ENCODE peak calls at places on chromosomes 3 and 15, in five cellular contexts. A, W, B, E and X are unnamed samples.

GRCh38 chr3:159158213-159158612 is 356.4 kb downstream of the MFSD1 start:
- DNase-seq in W (no peak), A (no peak), B (no peak), E (peak; percentile 79), X (no peak)

GRCh38 chr3:189003410-189003809 is 168.4 kb upstream of the TPRG1 start:
- DNase-seq in A (no peak), W (no peak), E (no peak), B (no peak), X (no peak)

GRCh38 chr3:168094580-168094876 is 1.2 kb downstream of the GOLIM4 start:
- DNase-seq in B (peak; percentile 80), A (peak; percentile 50), W (no peak), E (no peak), X (no peak)

GRCh38 chr3:149332227-149332765 is 1.1 kb downstream of the TM4SF18 start:
- DNase-seq in W (no peak), B (no peak), E (no peak), A (no peak), X (no peak)

GRCh38 chr3:128151758-128152274 is 1.5 kb upstream of the EEFSEC start:
- DNase-seq in A (no peak), W (no peak), B (no peak), E (no peak), X (no peak)

GRCh38 chr3:73520931-73521461 is 103.7 kb downstream of the PDZRN3 start:
- DNase-seq in W (no peak), E (no peak), B (no peak), A (peak; percentile 19), X (no peak)

GRCh38 chr15:57476533-57476975 is 100.2 kb downstream of the CGNL1 start:
- DNase-seq in A (no peak), B (peak; percentile 63), W (no peak), E (no peak), X (peak; percentile 43)

GRCh38 chr3:48656061-48656840 is 6.4 kb downstream of the CELSR3 start:
- DNase-seq in E (peak; percentile 21), B (peak; percentile 99), A (peak; percentile 85), W (peak; percentile 97), X (no peak)

GRCh38 chr3:195095704-195096036 is 175.3 kb downstream of the XXYLT1 start:
- DNase-seq in B (peak; percentile 68), E (no peak), A (peak; percentile 2), W (no peak), X (no peak)

GRCh38 chr15:75348034-75348562 is 1.3 kb downstream of the NEIL1 start:
- DNase-seq in W (no peak), B (peak; percentile 91), E (no peak), A (no peak), X (no peak)

GRCh38 chr3:25589104-25589782 is 75.5 kb downstream of the TOP2B start:
- DNase-seq in E (no peak), A (no peak), W (no peak), B (no peak), X (no peak)

GRCh38 chr3:39185959-39186691 is 6.3 kb downstream of the XIRP1 start:
- DNase-seq in E (no peak), W (no peak), B (peak; percentile 56), A (no peak), X (no peak)

GRCh38 chr15:52220251-52220650 is 29.1 kb upstream of the GNB5 start:
- DNase-seq in W (no peak), B (no peak), E (no peak), A (no peak), X (peak; percentile 72)

GRCh38 chr15:69909719-69910444 is 187.8 kb downstream of the TLE3 start:
- DNase-seq in W (peak; percentile 66), A (no peak), E (peak; percentile 3), B (no peak), X (no peak)

GRCh38 chr3:77601853-77602440 is 562.0 kb downstream of the ROBO2 start:
- DNase-seq in W (no peak), E (no peak), A (no peak), B (no peak), X (no peak)

GRCh38 chr3:157906627-157907026 is 199.6 kb downstream of the SHOX2 start:
- DNase-seq in B (no peak), E (no peak), A (no peak), W (no peak), X (no peak)

GRCh38 chr15:41919954-41920538 is 26.2 kb upstream of the SPTBN5 start:
- DNase-seq in B (peak; percentile 95), E (no peak), W (no peak), A (no peak), X (peak; percentile 43)

GRCh38 chr15:93082861-93083260 is 6.2 kb downstream of the RGMA start:
- DNase-seq in W (no peak), E (no peak), B (no peak), A (no peak), X (no peak)

GRCh38 chr3:139555249-139555648 is 15.7 kb upstream of the RBP1 start:
- DNase-seq in W (no peak), A (no peak), E (no peak), B (no peak), X (peak; percentile 61)

GRCh38 chr3:38725726-38726410 is 76.4 kb upstream of the SCN5A start:
- DNase-seq in A (peak; percentile 60), B (peak; percentile 82), E (no peak), W (no peak), X (no peak)

GRCh38 chr3:59469948-59470723 is 420.3 kb upstream of the CFAP20DC start:
- DNase-seq in E (no peak), A (no peak), W (no peak), B (peak; percentile 21), X (no peak)

GRCh38 chr3:57158316-57158715 is 6.8 kb downstream of the IL17RD start:
- DNase-seq in W (no peak), A (no peak), B (no peak), E (no peak), X (no peak)

GRCh38 chr3:51539291-51539891 is 872 bp downstream of the RAD54L2 start:
- DNase-seq in A (no peak), B (peak; percentile 96), W (peak; percentile 77), E (no peak), X (peak; percentile 41)

GRCh38 chr15:78075490-78076230 is 1.9 kb downstream of the TBC1D2B start:
- DNase-seq in B (peak; percentile 85), A (no peak), E (no peak), W (peak; percentile 77), X (peak; percentile 76)

GRCh38 chr3:115021061-115021460 is 126.0 kb downstream of the ZBTB20 start:
- DNase-seq in B (no peak), A (no peak), W (no peak), E (no peak), X (no peak)

DNA sequence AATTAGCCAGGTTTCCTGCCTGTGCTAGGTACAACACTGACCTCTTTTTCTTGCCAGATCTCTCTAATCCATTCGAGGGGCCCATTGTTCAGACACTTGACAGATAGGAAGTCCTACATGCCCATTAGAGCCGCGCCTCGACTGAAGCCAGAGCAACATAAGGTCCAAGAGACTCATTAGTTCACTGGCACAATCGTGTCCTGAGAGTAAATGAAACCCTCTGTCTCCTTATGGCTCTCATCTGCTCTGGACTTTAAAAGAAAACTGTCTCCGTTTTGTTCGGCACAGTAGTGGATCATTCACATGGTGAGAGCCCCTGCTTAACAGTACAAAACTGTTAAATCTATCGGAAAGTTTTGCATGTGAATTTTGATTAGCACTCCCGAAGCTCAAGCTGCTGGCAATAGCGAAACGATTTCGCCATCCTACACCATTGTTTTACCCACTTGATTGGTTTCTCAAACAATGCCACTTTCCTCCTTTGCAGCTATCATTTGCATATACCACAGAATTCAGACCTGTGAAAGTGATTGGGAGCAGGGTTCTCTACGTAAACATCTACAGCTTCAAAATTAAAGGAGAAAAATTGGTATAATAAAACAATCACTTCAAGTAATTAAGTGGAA is 19.0 kb upstream of the C15orf61 start:
- DNase-seq in A (no peak), E (no peak), W (no peak), B (no peak), X (no peak)
- H3K4me3 ChIP-seq in A (no peak overlapping the region), E (no peak overlapping the region), W (no peak overlapping the region), B (no peak overlapping the region), X (no peak overlapping the region)

GRCh38 chr15:39361497-39361896 is 219.4 kb upstream of the THBS1 start:
- DNase-seq in A (no peak), B (no peak), W (no peak), E (no peak), X (no peak)
- H3K4me1 ChIP-seq in A (peaks cover 5% of the 10 kb centered on the region), B (peaks cover 86% of the 10 kb centered on the region), W (no peaks in the 10 kb centered on the region), E (no peaks in the 10 kb centered on the region), X (peaks cover 59% of the 10 kb centered on the region)

GRCh38 chr15:84979651-84980050 is 2.0 kb upstream of the PDE8A start:
- DNase-seq in W (peak; percentile 78), B (no peak), A (peak; percentile 49), E (no peak), X (no peak)
- H3K27ac ChIP-seq in W (no peak overlapping the region), B (no peak overlapping the region), A (peak overlapping the region; percentile 98), E (no peak overlapping the region), X (no peak overlapping the region)

DNA sequence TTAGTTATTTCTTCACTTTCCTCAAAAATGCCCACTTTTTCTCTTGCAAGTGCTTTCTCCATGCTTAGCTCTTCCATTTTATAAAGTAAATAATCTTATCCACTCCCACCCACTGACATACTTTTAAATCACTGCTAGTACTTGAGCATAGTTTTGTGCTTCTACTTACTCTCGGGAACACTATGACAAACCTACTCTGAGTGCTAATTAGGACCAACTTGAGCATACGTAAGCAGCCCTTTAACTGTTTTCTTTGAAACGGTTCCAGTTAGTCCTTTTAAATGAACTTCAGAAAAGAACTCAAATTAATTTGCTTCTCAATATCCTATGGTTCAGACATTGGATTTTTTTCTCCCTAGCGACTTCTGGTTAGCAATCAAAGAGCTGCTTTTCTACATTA is 280.0 kb upstream of the SOX2 start:
- DNase-seq in W (no peak), B (no peak), E (no peak), A (no peak), X (no peak)
- H3K4me3 ChIP-seq in W (no peak overlapping the region), B (no peak overlapping the region), E (no peak overlapping the region), A (no peak overlapping the region), X (no peak overlapping the region)

GRCh38 chr3:146468234-146468931 is 978 bp downstream of the PLSCR2 start:
- DNase-seq in E (no peak), B (no peak), A (no peak), W (no peak), X (no peak)
- H3K4me1 ChIP-seq in E (no peaks in the 10 kb centered on the region), B (peaks cover 37% of the 10 kb centered on the region), A (peaks cover 10% of the 10 kb centered on the region), W (no peaks in the 10 kb centered on the region), X (peaks cover 60% of the 10 kb centered on the region)

DNA sequence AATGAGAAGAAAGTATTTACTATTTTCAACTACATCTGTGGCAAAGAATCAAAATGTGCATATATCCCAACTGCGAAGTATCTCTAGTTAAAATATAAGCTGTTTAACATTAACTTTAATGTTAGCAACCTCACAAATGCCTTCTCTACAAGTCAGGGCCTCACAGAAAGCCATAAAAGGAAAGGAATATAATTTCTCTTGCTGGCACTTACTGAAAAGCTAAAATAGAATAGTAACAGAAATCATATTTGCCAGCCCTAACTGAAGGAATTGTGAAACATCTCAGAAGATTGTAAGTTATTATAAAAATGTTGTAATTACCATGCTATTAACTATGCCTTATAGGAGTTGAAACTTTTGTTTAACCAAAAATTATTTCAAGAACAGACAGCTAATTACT is 65.1 kb upstream of the MBNL1 start:
- DNase-seq in W (no peak), E (no peak), A (no peak), B (no peak), X (no peak)
- H3K27ac ChIP-seq in W (no peak overlapping the region), E (no peak overlapping the region), A (peak overlapping the region; percentile 8), B (peak overlapping the region; percentile 37), X (no peak overlapping the region)

GRCh38 chr3:177944228-177944661 is 592.0 kb upstream of the KCNMB2 start:
- DNase-seq in W (no peak), B (no peak), A (no peak), E (no peak), X (no peak)
- H3K4me3 ChIP-seq in W (no peak overlapping the region), B (no peak overlapping the region), A (no peak overlapping the region), E (no peak overlapping the region), X (no peak overlapping the region)

GRCh38 chr3:113658107-113658506 is 38.3 kb downstream of the USF3 start:
- DNase-seq in A (no peak), E (no peak), B (no peak), W (no peak), X (no peak)
- H3K4me1 ChIP-seq in A (peaks cover 3% of the 10 kb centered on the region), E (no peaks in the 10 kb centered on the region), B (no peaks in the 10 kb centered on the region), W (no peaks in the 10 kb centered on the region), X (peaks cover 6% of the 10 kb centered on the region)